ENCODE peak calls at places on chromosomes 1 and 21, in eight cellular contexts. Z is ovary, W is transverse colon, S is heart left ventricle, T is right lobe of liver, A is testis, V is esophagus squamous epithelium, B is IMR-90. D is an unnamed sample.

GRCh38 chr21:45339430-45340405 is 52.0 kb upstream of the POFUT2 start:
- DNase-seq in Z (peak; percentile 37), B (no peak), W (no peak), T (no peak), A (peak; percentile 81), S (no peak), V (no peak), D (no peak)

GRCh38 chr1:198919667-198920398 is 281.0 kb downstream of the PTPRC start:
- DNase-seq in V (no peak), B (no peak), T (no peak), A (no peak), Z (no peak), W (no peak), S (no peak), D (no peak)

GRCh38 chr1:42943166-42943565 is 15.5 kb downstream of the SLC2A1 start:
- DNase-seq in T (peak; percentile 73), B (no peak), A (peak; percentile 92), S (peak; percentile 73), Z (no peak), V (no peak), W (peak; percentile 89), D (no peak)

GRCh38 chr1:59110287-59110686 is 186.6 kb upstream of the FGGY start:
- DNase-seq in W (no peak), B (no peak), V (no peak), S (no peak), A (no peak), Z (no peak), T (no peak), D (no peak)

GRCh38 chr1:19229229-19229628 is 19.2 kb upstream of the UBR4 start:
- DNase-seq in W (no peak), Z (no peak), B (no peak), V (no peak), T (no peak), S (no peak), A (no peak), D (no peak)

GRCh38 chr1:207401578-207401977 is 52.5 kb upstream of the CR2 start:
- DNase-seq in V (no peak), Z (no peak), S (no peak), W (no peak), B (no peak), A (no peak), T (no peak), D (no peak)

GRCh38 chr21:31173881-31174555 is 135.7 kb upstream of the KRTAP19-8 start:
- DNase-seq in T (peak; percentile 56), S (peak; percentile 32), V (no peak), Z (no peak), B (no peak), A (no peak), W (no peak), D (no peak)

GRCh38 chr1:31939484-31940329 is 1.5 kb upstream of the PTP4A2 start:
- DNase-seq in Z (peak; percentile 72), W (peak; percentile 82), A (peak; percentile 61), T (peak; percentile 77), B (peak; percentile 90), S (no peak), V (no peak), D (no peak)

GRCh38 chr1:59949648-59950047 is 23.1 kb upstream of the CYP2J2 start:
- DNase-seq in V (no peak), W (no peak), T (no peak), S (no peak), A (no peak), Z (no peak), B (no peak), D (no peak)

GRCh38 chr1:30461640-30462039 is 261.7 kb downstream of the MATN1 start:
- DNase-seq in A (no peak), W (no peak), B (no peak), V (no peak), Z (no peak), S (no peak), T (peak; percentile 18), D (no peak)

GRCh38 chr1:57024855-57025254 is 59.0 kb upstream of the C8B start:
- DNase-seq in W (no peak), S (no peak), Z (no peak), T (no peak), B (no peak), A (no peak), V (no peak), D (no peak)

GRCh38 chr1:85579619-85580018 is 942 bp upstream of the CCN1 start:
- DNase-seq in S (peak; percentile 46), W (no peak), A (no peak), B (peak; percentile 79), T (no peak), V (no peak), Z (peak; percentile 30), D (peak; percentile 93)

GRCh38 chr1:117846674-117847425 is 82.6 kb downstream of the GDAP2 start:
- DNase-seq in B (no peak), T (no peak), A (no peak), V (no peak), W (no peak), S (no peak), Z (no peak), D (no peak)

GRCh38 chr1:186564558-186564957 is 103.6 kb upstream of the PDC start:
- DNase-seq in S (no peak), V (no peak), T (no peak), A (no peak), W (no peak), Z (no peak), B (peak; percentile 19), D (no peak)

GRCh38 chr1:119462964-119463363 is 44.0 kb upstream of the HSD3B1 start:
- DNase-seq in V (no peak), T (no peak), Z (no peak), A (no peak), B (no peak), W (no peak), S (no peak), D (no peak)

GRCh38 chr1:4637616-4638346 is 16.6 kb upstream of the AJAP1 start:
- DNase-seq in S (no peak), T (no peak), Z (no peak), B (no peak), A (peak; percentile 74), W (no peak), V (no peak), D (no peak)

GRCh38 chr1:93910305-93910704 is 1.1 kb upstream of the GCLM start:
- DNase-seq in T (no peak), B (no peak), V (no peak), S (no peak), W (no peak), Z (no peak), A (no peak), D (no peak)

GRCh38 chr1:6353948-6354658 is 39.5 kb downstream of the ACOT7 start:
- DNase-seq in W (peak; percentile 76), T (peak; percentile 74), B (no peak), Z (no peak), S (peak; percentile 68), V (no peak), A (no peak), D (no peak)

GRCh38 chr1:48777219-48777895 is 666 bp upstream of the BEND5 start:
- DNase-seq in W (no peak), B (no peak), T (no peak), Z (peak; percentile 21), A (no peak), V (no peak), S (no peak), D (no peak)

GRCh38 chr1:29272171-29272907 is 36.0 kb downstream of the PTPRU start:
- DNase-seq in V (no peak), S (no peak), B (no peak), A (no peak), Z (no peak), T (peak; percentile 23), W (no peak), D (no peak)

GRCh38 chr1:9181990-9182783 is 52.4 kb upstream of the H6PD start:
- DNase-seq in W (peak; percentile 53), T (no peak), S (peak; percentile 54), Z (peak; percentile 77), B (no peak), A (peak; percentile 71), V (no peak), D (no peak)

GRCh38 chr1:161196521-161197451 is 2.1 kb downstream of the ADAMTS4 start:
- DNase-seq in S (peak; percentile 55), W (no peak), B (peak; percentile 75), Z (peak; percentile 61), T (no peak), V (no peak), A (peak; percentile 43), D (no peak)

GRCh38 chr1:161198206-161198876 is 513 bp downstream of the ADAMTS4 start:
- DNase-seq in W (no peak), V (no peak), B (no peak), Z (peak; percentile 77), A (no peak), S (no peak), T (no peak), D (no peak)

GRCh38 chr1:161198877-161199431 is at the start of gene ADAMTS4:
- DNase-seq in V (no peak), W (peak; percentile 54), T (no peak), S (peak; percentile 82), B (peak; percentile 76), A (peak; percentile 56), Z (peak; percentile 86), D (peak; percentile 96)

GRCh38 chr1:161196111-161196510 is 2.7 kb downstream of the ADAMTS4 start:
- DNase-seq in T (no peak), W (no peak), A (no peak), Z (no peak), S (no peak), B (no peak), V (no peak), D (no peak)

GRCh38 chr1:161197560-161198205 is 1.2 kb downstream of the ADAMTS4 start:
- DNase-seq in V (no peak), T (no peak), B (no peak), S (no peak), A (no peak), Z (no peak), W (no peak), D (no peak)
- H3K4me3 ChIP-seq in V (peak overlapping the region; percentile 38), T (peak overlapping the region; percentile 19), B (no peak overlapping the region), S (peak overlapping the region; percentile 62), A (no peak overlapping the region), Z (peak overlapping the region; percentile 44), W (peak overlapping the region; percentile 37), D (peak overlapping the region; percentile 59)

GRCh38 chr1:27574871-27575831 is 28.8 kb downstream of the AHDC1 start:
- DNase-seq in B (peak; percentile 85), V (no peak), A (peak; percentile 70), S (peak; percentile 88), Z (peak; percentile 88), W (peak; percentile 66), T (no peak), D (no peak)
- TF ChIP-seq POLR2A in B (no peak), V (no peak), A (no peak), S (peak; percentile 20), Z (peak; percentile 36), W (no peak), T (no peak), D (peak; percentile 17)

GRCh38 chr1:153324912-153325311 is 12.2 kb upstream of the PGLYRP3 start:
- DNase-seq in W (no peak), Z (no peak), B (no peak), V (no peak), A (no peak), S (no peak), T (no peak), D (no peak)
- H3K9me3 ChIP-seq in W (no peaks in the 10 kb centered on the region), Z (no peaks in the 10 kb centered on the region), B (peaks cover 2% of the 10 kb centered on the region), V (no peaks in the 10 kb centered on the region), A (no peaks in the 10 kb centered on the region), S (no peaks in the 10 kb centered on the region), T (no peaks in the 10 kb centered on the region), D (no peaks in the 10 kb centered on the region)

DNA sequence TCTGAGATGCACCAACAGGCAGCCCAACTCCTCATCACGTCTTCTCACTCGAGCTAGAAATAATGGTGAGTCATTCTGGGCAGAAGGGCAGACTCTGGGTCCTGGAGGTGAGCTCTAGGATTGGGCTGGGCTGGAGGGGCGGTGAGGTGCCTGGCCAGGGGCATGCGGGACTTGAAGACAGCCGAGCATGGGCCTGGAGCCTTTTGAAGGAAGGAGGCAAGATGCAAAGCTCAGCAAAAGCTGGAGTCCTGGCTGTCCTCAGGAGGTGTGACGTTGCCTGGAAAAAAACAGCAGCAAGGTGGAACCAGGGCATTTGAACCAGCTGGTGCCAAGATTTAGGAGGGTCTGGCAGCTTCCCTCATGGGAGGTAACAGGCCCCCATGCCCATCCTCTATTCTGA is 712 bp downstream of the KCNA2 start:
- DNase-seq in V (no peak), Z (no peak), B (no peak), S (no peak), A (no peak), W (no peak), T (no peak), D (no peak)
- H3K4me3 ChIP-seq in V (no peak overlapping the region), Z (no peak overlapping the region), B (no peak overlapping the region), S (peak overlapping the region; percentile 68), A (peak overlapping the region; percentile 55), W (no peak overlapping the region), T (no peak overlapping the region), D (peak overlapping the region; percentile 48)